ENCODE peak calls at places on chromosomes 13 and 19, in eight cellular contexts. M is IMR-90; O is H54; W is omental fat pad; H is fibroblast of lung; P is neural crest cell; R is ecto neural progenitor cell; U is T-helper 2 cell treated with Interferon-gamma antibody and Interleukin-4, amounts not matched to agents 5 μg/mL and 100 μg/mL, for 36 hours. D is an unnamed sample.

GRCh38 chr19:31351212-31352193 is 2.3 kb upstream of the TSHZ3 start:
- DNase-seq in M (peak), O (peak), W (no peak), H (peak), P (no peak), R (peak), U (no peak), D (no peak)

GRCh38 chr13:113351514-113352026 is 12.4 kb downstream of the GRTP1 start:
- DNase-seq in M (no peak), O (no peak), W (no peak), H (no peak), P (no peak), R (no peak), U (no peak), D (peak)

GRCh38 chr13:24709186-24709913 is 29.1 kb downstream of the ATP12A start:
- DNase-seq in M (no peak), O (no peak), W (no peak), H (no peak), P (no peak), R (no peak), U (peak), D (no peak)

GRCh38 chr13:91144054-91144453 is 203.4 kb upstream of the MIR17HG start:
- DNase-seq in M (no peak), O (no peak), W (no peak), H (peak), P (no peak), R (no peak), U (no peak), D (no peak)

GRCh38 chr13:90696656-90697055 is 650.8 kb upstream of the MIR17HG start:
- DNase-seq in M (peak), O (no peak), W (no peak), H (peak), P (no peak), R (no peak), U (no peak), D (no peak)

GRCh38 chr13:35378939-35379338 is 97.5 kb downstream of the MAB21L1 start:
- DNase-seq in M (peak), O (no peak), W (no peak), H (peak), P (no peak), R (no peak), U (no peak), D (no peak)

GRCh38 chr19:1526979-1527649 is 3.2 kb downstream of the PLK5 start:
- DNase-seq in M (no peak), O (no peak), W (no peak), H (no peak), P (no peak), R (no peak), U (no peak), D (no peak)

GRCh38 chr19:16319466-16319865 is 5.2 kb upstream of the KLF2 start:
- DNase-seq in M (peak), O (no peak), W (no peak), H (peak), P (no peak), R (no peak), U (no peak), D (no peak)

GRCh38 chr13:29454931-29455481 is 140.5 kb downstream of the SLC7A1 start:
- DNase-seq in M (peak), O (no peak), W (no peak), H (peak), P (no peak), R (peak), U (no peak), D (peak)

D was measured in H9.